ENCODE peak calls at places on chromosomes 13 and 19, in five cellular contexts. G, C, P, Z and B are unnamed samples.
A peak's percentile ranks its signal among the peaks of the same experiment; 100 is the strongest.

GRCh38 chr13:82878536-82878935 is 1003.7 kb downstream of the SLITRK1 start:
- DNase-seq in P (no peak), C (no peak), G (no peak), Z (no peak), B (no peak)

GRCh38 chr13:28297341-28297740 is 159.0 kb downstream of the PAN3 start:
- DNase-seq in C (no peak), P (no peak), Z (no peak), G (no peak), B (no peak)

GRCh38 chr19:776549-776948 is 20.7 kb upstream of the PTBP1 start:
- DNase-seq in G (no peak), C (no peak), P (no peak), Z (no peak), B (no peak)

GRCh38 chr13:39510296-39510695 is 92.7 kb downstream of the LHFPL6 start:
- DNase-seq in P (no peak), Z (no peak), C (no peak), G (no peak), B (no peak)

GRCh38 chr13:98105929-98106336 is 37.0 kb upstream of the FARP1 start:
- DNase-seq in Z (no peak), G (no peak), P (no peak), C (no peak), B (no peak)

GRCh38 chr13:108270442-108270841 is 924 bp downstream of the TNFSF13B start:
- DNase-seq in C (no peak), Z (no peak), P (no peak), G (no peak), B (no peak)

GRCh38 chr13:39578821-39579291 is 24.1 kb downstream of the LHFPL6 start:
- DNase-seq in P (no peak), Z (no peak), G (no peak), C (no peak), B (no peak)

GRCh38 chr13:75636339-75637095 is 387 bp downstream of the LMO7 start:
- DNase-seq in C (no peak), G (no peak), Z (peak; percentile 16), P (peak; percentile 76), B (no peak)

GRCh38 chr19:49639401-49640112 is 386 bp downstream of the RRAS start:
- DNase-seq in P (no peak), Z (peak; percentile 63), C (peak; percentile 39), G (peak; percentile 59), B (no peak)

GRCh38 chr13:30892966-30893365 is 13.1 kb upstream of the MEDAG start:
- DNase-seq in P (peak; percentile 94), C (peak; percentile 65), Z (peak; percentile 71), G (peak; percentile 36), B (no peak)

GRCh38 chr13:105991622-105992254 is 543.7 kb downstream of the EFNB2 start:
- DNase-seq in G (no peak), Z (no peak), P (no peak), C (peak; percentile 71), B (peak; percentile 61)

GRCh38 chr19:328025-328505 is 16.5 kb downstream of the MIER2 start:
- DNase-seq in Z (no peak), G (no peak), P (no peak), C (no peak), B (no peak)

GRCh38 chr13:63855457-63856118 is 2439.9 kb upstream of the PCDH20 start:
- DNase-seq in C (no peak), Z (no peak), P (peak; percentile 27), G (no peak), B (no peak)

GRCh38 chr13:26929971-26930730 is 169.6 kb upstream of the GPR12 start:
- DNase-seq in Z (peak; percentile 35), C (peak; percentile 43), P (peak; percentile 96), G (peak; percentile 47), B (peak; percentile 69)

GRCh38 chr13:40352385-40352778 is 314.1 kb downstream of the FOXO1 start:
- DNase-seq in Z (peak; percentile 68), C (peak; percentile 68), G (peak; percentile 65), P (no peak), B (no peak)

GRCh38 chr19:10888421-10888866 is 17.1 kb downstream of the CARM1 start:
- DNase-seq in Z (no peak), G (no peak), P (no peak), C (no peak), B (no peak)

GRCh38 chr13:110559429-110559943 is 2.0 kb downstream of the RAB20 start:
- DNase-seq in G (peak; percentile 67), P (no peak), C (no peak), Z (peak; percentile 29), B (peak; percentile 91)

GRCh38 chr13:46507978-46508377 is 45.0 kb upstream of the LRCH1 start:
- DNase-seq in C (no peak), Z (no peak), P (no peak), G (no peak), B (no peak)

GRCh38 chr13:113879017-113879416 is 15.1 kb upstream of the GAS6 start:
- DNase-seq in P (no peak), G (no peak), Z (no peak), C (no peak), B (no peak)

GRCh38 chr19:23101241-23101640 is 15.6 kb upstream of the ZNF730 start:
- DNase-seq in G (no peak), Z (no peak), P (no peak), C (no peak), B (no peak)

GRCh38 chr19:39917561-39918182 is 16.8 kb downstream of the FCGBP start:
- DNase-seq in Z (no peak), P (no peak), C (no peak), G (no peak), B (peak; percentile 13)

GRCh38 chr13:83065136-83065535 is 817.1 kb downstream of the SLITRK1 start:
- DNase-seq in P (no peak), C (peak; percentile 84), G (peak; percentile 44), Z (no peak), B (no peak)

GRCh38 chr13:46641274-46642081 is 88.5 kb downstream of the LRCH1 start:
- DNase-seq in Z (peak; percentile 46), P (no peak), C (no peak), G (no peak), B (peak; percentile 51)

GRCh38 chr13:30042891-30043630 is 192.6 kb upstream of the UBL3 start:
- DNase-seq in P (peak; percentile 27), Z (no peak), C (no peak), G (no peak), B (no peak)

GRCh38 chr13:99332456-99332855 is 25.3 kb upstream of the GPR183 start:
- DNase-seq in P (peak; percentile 40), Z (no peak), G (no peak), C (no peak), B (no peak)

GRCh38 chr19:15871570-15871969 is 26.3 kb downstream of the CYP4F2 start:
- DNase-seq in Z (no peak), C (no peak), P (no peak), G (no peak), B (no peak)

GRCh38 chr19:47389150-47389556 is 30.2 kb downstream of the MEIS3 start:
- DNase-seq in C (no peak), G (peak; percentile 51), Z (no peak), P (no peak), B (no peak)

GRCh38 chr19:35558400-35559280 is 4.8 kb downstream of the ATP4A start:
- DNase-seq in Z (no peak), C (no peak), P (no peak), G (no peak), B (no peak)
- TF ChIP-seq POLR2A in Z (no peak), C (no peak), P (no peak), G (no peak), B (no peak)

DNA sequence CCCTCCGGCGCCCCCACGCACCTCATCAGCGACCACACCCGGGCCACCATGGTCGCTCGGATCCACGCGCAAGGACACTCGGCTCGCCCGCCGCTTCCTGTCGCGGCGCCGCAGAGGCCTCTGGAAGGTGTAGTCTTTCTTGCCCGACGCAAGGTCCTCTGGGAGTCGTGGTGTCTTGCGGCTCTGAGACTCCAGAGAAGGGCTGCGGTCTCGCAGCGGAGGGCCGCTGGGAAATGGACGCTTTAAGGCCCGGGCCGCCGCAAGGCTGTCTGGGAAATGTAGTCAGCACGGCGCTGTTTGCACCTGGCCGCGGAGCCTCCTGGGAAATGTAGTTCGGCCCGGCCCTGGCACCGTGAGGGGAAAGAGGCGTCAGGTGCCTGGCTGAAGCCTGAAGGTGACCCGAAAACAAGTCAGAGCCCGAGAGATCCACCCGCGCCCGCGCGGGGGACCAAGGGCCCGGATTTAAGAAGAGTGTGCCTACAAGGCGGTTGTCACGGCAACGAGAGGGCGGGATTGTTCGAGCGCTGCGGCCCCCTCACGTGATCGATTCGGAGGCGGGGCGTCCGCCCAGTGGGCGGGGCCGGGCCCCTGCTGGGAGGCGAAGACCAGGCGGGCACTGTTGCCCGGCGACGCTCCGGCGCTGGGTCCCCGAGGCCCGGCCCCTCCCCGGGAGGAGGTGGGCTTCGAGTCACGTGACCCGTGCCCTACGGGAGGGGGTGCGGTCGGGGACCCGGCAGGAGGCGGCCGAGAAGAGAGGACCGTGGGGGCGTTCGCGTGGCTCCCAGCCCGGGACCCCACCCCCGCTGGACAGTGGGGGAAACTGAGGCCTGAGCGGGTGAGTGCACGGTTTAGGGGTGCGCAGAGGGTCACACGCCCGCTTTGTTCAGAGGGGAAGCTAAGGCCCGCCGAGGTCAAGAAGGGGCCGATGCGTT is at the start of the genes HSD11B1L and MICOS13:
- DNase-seq in C (peak; percentile 99), G (peak; percentile 99), P (peak; percentile 100), Z (peak; percentile 99), B (peak; percentile 98)
- TF ChIP-seq POLR2A in C (no peak), G (no peak), P (no peak), Z (peak; percentile 34), B (no peak)

DNA sequence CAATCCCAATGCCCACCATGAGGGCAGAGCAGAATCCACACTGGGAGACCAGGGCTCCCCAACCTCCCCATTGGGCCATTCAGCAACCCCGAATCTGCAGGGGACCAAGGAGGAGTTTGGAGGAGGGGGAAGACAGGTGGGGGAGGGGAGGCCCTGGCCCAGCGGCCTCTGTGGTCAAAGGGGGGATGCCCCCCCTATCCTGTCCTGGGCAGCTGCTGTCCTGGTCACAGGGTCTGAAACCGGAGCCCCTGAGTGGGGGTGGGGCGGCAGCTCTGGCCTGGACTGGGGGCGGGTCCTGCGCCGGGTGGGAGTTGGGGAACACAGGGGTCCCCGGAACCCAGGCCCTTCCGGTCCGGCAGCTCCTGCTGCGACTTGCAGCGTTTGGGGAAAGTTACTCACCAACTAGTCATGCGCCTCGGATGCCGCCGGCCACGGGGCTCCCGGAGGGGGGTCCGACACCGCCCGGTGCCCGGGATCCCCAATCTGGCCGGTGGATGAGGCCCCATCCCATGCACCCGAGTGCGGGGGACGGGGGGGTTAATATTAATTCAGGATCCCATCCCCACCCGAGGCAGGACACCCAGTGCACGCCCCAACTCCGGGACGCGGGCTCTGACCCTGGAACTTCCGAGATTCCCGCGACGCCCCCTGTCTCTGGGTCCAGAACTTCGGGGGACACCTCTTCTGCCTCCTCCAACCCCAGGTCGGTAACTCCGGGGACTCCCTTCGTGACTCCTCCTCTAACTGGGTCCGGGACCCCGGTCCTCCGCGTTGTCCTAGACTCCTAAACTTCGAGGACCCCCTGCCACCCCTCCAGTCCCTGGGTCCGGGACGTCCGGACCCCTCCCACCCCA is 868 bp downstream of the HOMER3 start:
- DNase-seq in G (peak; percentile 64), Z (peak; percentile 63), P (peak; percentile 88), C (peak; percentile 44), B (peak; percentile 37)
- TF ChIP-seq POLR2A in G (no peak), Z (no peak), P (no peak), C (no peak), B (no peak)

DNA sequence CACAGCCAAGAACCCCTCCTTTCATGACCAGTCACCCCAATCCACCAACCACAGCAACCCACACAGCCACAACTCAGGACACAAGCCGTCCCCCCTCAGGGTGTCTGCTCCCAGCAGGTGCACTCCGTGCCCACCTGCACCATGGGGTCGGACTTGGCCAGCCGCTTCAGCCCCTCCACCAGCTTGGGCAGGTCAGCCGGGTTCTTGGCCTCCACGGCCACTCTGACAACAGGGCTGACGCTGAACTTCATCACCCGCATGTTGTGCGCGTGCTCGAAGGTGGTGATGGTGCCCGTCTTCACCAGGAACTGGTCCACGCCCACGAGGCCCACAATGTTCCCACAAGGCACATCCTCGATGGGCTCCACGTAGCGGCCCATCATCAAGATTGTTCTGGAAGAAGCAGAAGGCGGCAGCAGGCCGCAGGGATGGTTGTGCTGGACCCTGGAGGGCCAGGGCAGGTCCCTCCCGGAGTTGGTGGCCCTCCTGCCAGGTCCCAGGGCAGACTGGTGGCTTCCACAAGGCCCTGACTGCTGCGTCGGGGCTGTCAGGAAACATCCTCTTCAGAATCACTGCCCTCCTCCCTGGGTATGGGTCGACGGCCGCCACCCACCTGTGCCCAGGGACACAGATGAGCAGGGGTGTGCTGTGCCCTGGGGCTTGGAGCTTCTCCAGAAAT is 5.5 kb downstream of the EEF2 start:
- DNase-seq in Z (no peak), P (no peak), C (no peak), G (no peak), B (no peak)
- TF ChIP-seq POLR2A in Z (no peak), P (peak; percentile 68), C (no peak), G (no peak), B (no peak)